ENCODE peak calls at places on chromosome 18, in six cellular contexts. F, S, I, Z, E and H are unnamed samples.

GRCh38 chr18:73340135-73340934 is 472.5 kb upstream of the NETO1 start:
- DNase-seq in S (no peak), F (no peak), E (no peak), I (no peak), Z (no peak), H (no peak)

GRCh38 chr18:63590368-63590767 is 3.2 kb downstream of the SERPINB13 start:
- DNase-seq in I (no peak), S (no peak), Z (no peak), F (peak), E (no peak), H (no peak)

GRCh38 chr18:79396431-79397287 is 929 bp downstream of the NFATC1 start:
- DNase-seq in F (peak), E (peak), S (peak), Z (peak), I (no peak), H (peak)

GRCh38 chr18:45254683-45255082 is 360.6 kb upstream of the SLC14A2 start:
- DNase-seq in S (no peak), Z (peak), F (no peak), E (peak), I (no peak), H (peak)

GRCh38 chr18:57915848-57916596 is 112.9 kb upstream of the ATP8B1 start:
- DNase-seq in Z (no peak), E (no peak), F (no peak), S (no peak), I (no peak), H (no peak)

GRCh38 chr18:43010611-43011010 is 104.9 kb downstream of the RIT2 start:
- DNase-seq in F (no peak), E (no peak), Z (no peak), I (no peak), S (no peak), H (no peak)

GRCh38 chr18:58541137-58541788 is 87.6 kb downstream of the ALPK2 start:
- DNase-seq in F (no peak), Z (no peak), S (peak), I (no peak), E (no peak), H (no peak)

GRCh38 chr18:35502062-35502461 is 4.3 kb upstream of the INO80C start:
- DNase-seq in Z (no peak), E (no peak), I (no peak), F (no peak), S (no peak), H (no peak)

GRCh38 chr18:55012041-55012440 is 52.8 kb upstream of the CCDC68 start:
- DNase-seq in Z (no peak), E (no peak), S (no peak), I (no peak), F (no peak), H (no peak)

GRCh38 chr18:36688020-36688965 is 140.5 kb downstream of the TPGS2 start:
- DNase-seq in S (peak), F (no peak), Z (peak), E (peak), I (peak), H (no peak)

GRCh38 chr18:55830490-55830889 is 242.5 kb upstream of the TCF4 start:
- DNase-seq in F (no peak), Z (no peak), S (no peak), E (peak), I (no peak), H (no peak)

GRCh38 chr18:77547757-77548156 is 298.1 kb downstream of the GALR1 start:
- DNase-seq in E (peak), I (no peak), F (no peak), S (no peak), Z (peak), H (peak)

GRCh38 chr18:3281456-3282400 is 19.8 kb downstream of the MYL12B start:
- DNase-seq in F (no peak), E (no peak), Z (no peak), I (no peak), S (peak), H (no peak)

GRCh38 chr18:24546304-24546703 is 85.9 kb downstream of the HRH4 start:
- DNase-seq in I (no peak), F (no peak), Z (no peak), S (no peak), E (no peak), H (no peak)

GRCh38 chr18:78711316-78711715 is 268.3 kb upstream of the SALL3 start:
- DNase-seq in S (no peak), F (no peak), Z (no peak), E (no peak), I (no peak), H (no peak)

GRCh38 chr18:65235966-65236634 is 514.7 kb upstream of the CDH7 start:
- DNase-seq in F (no peak), E (no peak), Z (no peak), S (no peak), I (no peak), H (no peak)

GRCh38 chr18:45738660-45739059 is 14.7 kb downstream of the SLC14A1 start:
- DNase-seq in F (no peak), Z (no peak), S (peak), I (no peak), E (no peak), H (no peak)

GRCh38 chr18:63492851-63493250 is 16.1 kb downstream of the SERPINB5 start:
- DNase-seq in I (no peak), E (no peak), Z (no peak), S (no peak), F (no peak), H (no peak)

GRCh38 chr18:32754508-32755263 is 18.1 kb downstream of the KLHL14 start:
- DNase-seq in I (no peak), S (no peak), E (no peak), F (no peak), Z (no peak), H (no peak)

GRCh38 chr18:10419420-10420103 is 34.9 kb upstream of the APCDD1 start:
- DNase-seq in Z (no peak), F (no peak), E (no peak), I (no peak), S (no peak), H (no peak)

GRCh38 chr18:9539283-9539682 is 64.0 kb downstream of the RALBP1 start:
- DNase-seq in I (no peak), S (no peak), Z (no peak), F (no peak), E (no peak), H (no peak)

GRCh38 chr18:74942319-74942910 is 266.5 kb downstream of the PTGR3 start:
- DNase-seq in E (no peak), F (no peak), S (no peak), Z (no peak), I (no peak), H (no peak)